ENCODE peak calls at places on chromosomes 5 and 9, in nine cellular contexts. One of them, this sample, is unnamed.

GRCh38 chr5:3197699-3198098 is 397.9 kb upstream of the IRX1 start:
- DNase-seq in spleen: no peak
- DNase-seq in stomach: no peak
- DNase-seq in H1: no peak
- DNase-seq in endothelial cell of umbilical vein: no peak
- DNase-seq in GM12892: no peak
- DNase-seq in HCT116: no peak
- DNase-seq in transverse colon: no peak
- DNase-seq in prostate gland: no peak
- DNase-seq in this sample: no peak

GRCh38 chr5:98504488-98504887 is 269.0 kb upstream of the RGMB start:
- DNase-seq in HCT116: no peak
- DNase-seq in endothelial cell of umbilical vein: no peak
- DNase-seq in H1: no peak
- DNase-seq in transverse colon: peak; percentile 16
- DNase-seq in stomach: peak; percentile 32
- DNase-seq in spleen: no peak
- DNase-seq in prostate gland: no peak
- DNase-seq in GM12892: no peak
- DNase-seq in this sample: no peak

GRCh38 chr5:68287976-68288755 is 72.6 kb downstream of the PIK3R1 start:
- DNase-seq in transverse colon: peak; percentile 66
- DNase-seq in prostate gland: peak; percentile 70
- DNase-seq in spleen: peak; percentile 91
- DNase-seq in stomach: peak; percentile 66
- DNase-seq in GM12892: peak; percentile 33
- DNase-seq in endothelial cell of umbilical vein: peak; percentile 73
- DNase-seq in HCT116: no peak
- DNase-seq in H1: no peak
- DNase-seq in this sample: peak; percentile 25

GRCh38 chr9:99433095-99433494 is 211.0 kb downstream of the SEC61B start:
- DNase-seq in HCT116: no peak
- DNase-seq in spleen: no peak
- DNase-seq in stomach: no peak
- DNase-seq in H1: no peak
- DNase-seq in endothelial cell of umbilical vein: no peak
- DNase-seq in GM12892: no peak
- DNase-seq in prostate gland: no peak
- DNase-seq in transverse colon: no peak
- DNase-seq in this sample: no peak

GRCh38 chr9:86801246-86801645 is 146.1 kb downstream of the GAS1 start:
- DNase-seq in H1: no peak
- DNase-seq in GM12892: no peak
- DNase-seq in prostate gland: no peak
- DNase-seq in spleen: no peak
- DNase-seq in endothelial cell of umbilical vein: no peak
- DNase-seq in stomach: no peak
- DNase-seq in HCT116: no peak
- DNase-seq in transverse colon: no peak
- DNase-seq in this sample: no peak

GRCh38 chr9:97811534-97812246 is 41.3 kb upstream of the FOXE1 start:
- DNase-seq in prostate gland: no peak
- DNase-seq in endothelial cell of umbilical vein: peak; percentile 10
- DNase-seq in H1: no peak
- DNase-seq in GM12892: no peak
- DNase-seq in spleen: no peak
- DNase-seq in stomach: no peak
- DNase-seq in transverse colon: no peak
- DNase-seq in HCT116: no peak
- DNase-seq in this sample: no peak

GRCh38 chr9:90821697-90822096 is 20.1 kb downstream of the SYK start:
- DNase-seq in endothelial cell of umbilical vein: no peak
- DNase-seq in HCT116: no peak
- DNase-seq in prostate gland: no peak
- DNase-seq in GM12892: no peak
- DNase-seq in H1: no peak
- DNase-seq in spleen: no peak
- DNase-seq in transverse colon: no peak
- DNase-seq in stomach: no peak
- DNase-seq in this sample: no peak

GRCh38 chr5:131794596-131794995 is 2.2 kb downstream of the FNIP1 start:
- DNase-seq in endothelial cell of umbilical vein: no peak
- DNase-seq in transverse colon: no peak
- DNase-seq in GM12892: peak; percentile 15
- DNase-seq in spleen: no peak
- DNase-seq in prostate gland: no peak
- DNase-seq in HCT116: no peak
- DNase-seq in H1: no peak
- DNase-seq in stomach: no peak
- DNase-seq in this sample: no peak

GRCh38 chr5:170393235-170393634 is 4.1 kb upstream of the KCNMB1 start:
- DNase-seq in H1: no peak
- DNase-seq in endothelial cell of umbilical vein: no peak
- DNase-seq in prostate gland: no peak
- DNase-seq in GM12892: no peak
- DNase-seq in stomach: no peak
- DNase-seq in HCT116: no peak
- DNase-seq in spleen: no peak
- DNase-seq in transverse colon: no peak
- DNase-seq in this sample: no peak

GRCh38 chr9:69204869-69205268 is 30.8 kb downstream of the TJP2 start:
- DNase-seq in HCT116: no peak
- DNase-seq in transverse colon: no peak
- DNase-seq in endothelial cell of umbilical vein: no peak
- DNase-seq in H1: no peak
- DNase-seq in prostate gland: no peak
- DNase-seq in spleen: no peak
- DNase-seq in GM12892: no peak
- DNase-seq in stomach: no peak
- DNase-seq in this sample: no peak

GRCh38 chr9:101034222-101034621 is 5.7 kb downstream of the PLPPR1 start:
- DNase-seq in HCT116: no peak
- DNase-seq in H1: no peak
- DNase-seq in stomach: no peak
- DNase-seq in GM12892: no peak
- DNase-seq in prostate gland: no peak
- DNase-seq in endothelial cell of umbilical vein: no peak
- DNase-seq in transverse colon: no peak
- DNase-seq in spleen: no peak
- DNase-seq in this sample: no peak

GRCh38 chr5:56673171-56673570 is 142.2 kb upstream of the MAP3K1 start:
- DNase-seq in transverse colon: no peak
- DNase-seq in GM12892: no peak
- DNase-seq in stomach: no peak
- DNase-seq in H1: no peak
- DNase-seq in spleen: no peak
- DNase-seq in endothelial cell of umbilical vein: no peak
- DNase-seq in HCT116: no peak
- DNase-seq in prostate gland: no peak
- DNase-seq in this sample: no peak

GRCh38 chr9:77731008-77731698 is 83.0 kb upstream of the GNA14 start:
- DNase-seq in HCT116: no peak
- DNase-seq in spleen: no peak
- DNase-seq in transverse colon: no peak
- DNase-seq in prostate gland: no peak
- DNase-seq in stomach: no peak
- DNase-seq in endothelial cell of umbilical vein: no peak
- DNase-seq in H1: no peak
- DNase-seq in GM12892: no peak
- DNase-seq in this sample: no peak

GRCh38 chr9:86405086-86405491 is 50.9 kb upstream of the TUT7 start:
- DNase-seq in HCT116: no peak
- DNase-seq in prostate gland: peak; percentile 79
- DNase-seq in transverse colon: no peak
- DNase-seq in stomach: peak; percentile 34
- DNase-seq in spleen: no peak
- DNase-seq in endothelial cell of umbilical vein: no peak
- DNase-seq in H1: no peak
- DNase-seq in GM12892: no peak
- DNase-seq in this sample: no peak

GRCh38 chr5:83362526-83362925 is 109.0 kb upstream of the VCAN start:
- DNase-seq in spleen: no peak
- DNase-seq in transverse colon: no peak
- DNase-seq in stomach: no peak
- DNase-seq in prostate gland: no peak
- DNase-seq in endothelial cell of umbilical vein: no peak
- DNase-seq in HCT116: no peak
- DNase-seq in H1: no peak
- DNase-seq in GM12892: no peak
- DNase-seq in this sample: no peak
- TF ChIP-seq POLR2A in spleen: no peak
- TF ChIP-seq POLR2A in transverse colon: no peak
- TF ChIP-seq POLR2A in stomach: no peak
- TF ChIP-seq POLR2A in prostate gland: no peak
- TF ChIP-seq POLR2A in endothelial cell of umbilical vein: no peak
- TF ChIP-seq POLR2A in HCT116: no peak
- TF ChIP-seq POLR2A in H1: no peak
- TF ChIP-seq POLR2A in GM12892: no peak
- TF ChIP-seq POLR2A in this sample: no peak

GRCh38 chr5:104840284-104840683 is 1277.7 kb upstream of the NUDT12 start:
- DNase-seq in GM12892: no peak
- DNase-seq in endothelial cell of umbilical vein: no peak
- DNase-seq in transverse colon: no peak
- DNase-seq in stomach: no peak
- DNase-seq in HCT116: no peak
- DNase-seq in H1: no peak
- DNase-seq in prostate gland: no peak
- DNase-seq in spleen: no peak
- DNase-seq in this sample: no peak
- TF ChIP-seq POLR2AphosphoS5 in GM12892: no peak
- TF ChIP-seq POLR2AphosphoS5 in endothelial cell of umbilical vein: no peak
- TF ChIP-seq POLR2AphosphoS5 in transverse colon: no peak
- TF ChIP-seq POLR2AphosphoS5 in stomach: no peak
- TF ChIP-seq POLR2AphosphoS5 in HCT116: no peak
- TF ChIP-seq POLR2AphosphoS5 in H1: no peak
- TF ChIP-seq POLR2AphosphoS5 in prostate gland: no peak
- TF ChIP-seq POLR2AphosphoS5 in spleen: no peak
- TF ChIP-seq POLR2AphosphoS5 in this sample: no peak

DNA sequence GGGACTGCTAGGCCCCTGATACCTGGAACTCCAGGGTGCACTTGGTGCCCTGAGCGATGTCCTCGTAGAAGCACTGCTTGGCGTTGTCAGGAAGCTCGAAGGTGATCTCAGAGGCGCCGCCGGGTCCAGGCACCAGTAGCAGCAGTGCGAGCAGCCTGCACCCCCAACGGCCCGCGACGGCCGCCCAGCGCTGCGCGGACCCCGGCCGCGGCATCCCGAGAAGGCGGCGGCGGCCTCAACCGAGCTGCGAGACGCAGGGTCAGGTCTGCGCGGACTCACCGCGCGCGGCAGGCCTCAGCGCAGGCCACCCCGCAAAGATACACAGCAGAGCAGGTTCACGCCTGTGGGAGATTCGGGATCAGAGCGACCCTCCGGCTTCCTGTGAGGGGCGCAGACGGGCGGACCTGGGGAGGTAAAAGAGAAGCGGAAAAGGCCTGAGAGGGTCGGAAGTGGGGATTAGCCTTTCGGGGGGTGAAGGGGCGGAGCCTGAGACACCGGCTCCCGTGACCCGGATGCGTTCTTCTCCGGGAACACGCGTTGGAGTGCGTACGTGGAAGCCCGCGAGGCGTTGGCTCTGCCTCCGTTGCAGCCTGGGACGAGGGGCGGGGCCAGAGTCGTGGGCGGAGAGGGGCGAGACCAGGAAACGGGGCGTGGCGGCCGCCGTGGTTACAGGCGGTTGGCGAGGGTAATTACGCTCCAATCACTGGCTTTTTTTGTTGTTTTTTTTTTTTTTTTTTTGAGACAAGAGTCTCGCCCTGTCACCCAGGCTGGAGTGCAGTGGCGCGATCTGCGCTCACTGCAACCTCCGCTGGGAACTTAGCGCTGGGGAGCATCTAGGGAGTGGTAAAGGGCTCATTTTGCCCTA is at the start of gene TMED7:
- DNase-seq in prostate gland: peak; percentile 99
- DNase-seq in stomach: peak; percentile 100
- DNase-seq in endothelial cell of umbilical vein: peak; percentile 99
- DNase-seq in H1: peak; percentile 85
- DNase-seq in spleen: peak; percentile 100
- DNase-seq in transverse colon: peak; percentile 100
- DNase-seq in GM12892: peak; percentile 79
- DNase-seq in HCT116: peak; percentile 96
- DNase-seq in this sample: peak; percentile 73
- TF ChIP-seq POLR2A in prostate gland: peak; percentile 90
- TF ChIP-seq POLR2A in stomach: peak; percentile 90
- TF ChIP-seq POLR2A in endothelial cell of umbilical vein: peak; percentile 96
- TF ChIP-seq POLR2A in H1: no peak
- TF ChIP-seq POLR2A in spleen: peak; percentile 92
- TF ChIP-seq POLR2A in transverse colon: peak; percentile 88
- TF ChIP-seq POLR2A in GM12892: peak; percentile 84
- TF ChIP-seq POLR2A in HCT116: peak; percentile 92
- TF ChIP-seq POLR2A in this sample: peak; percentile 88

GRCh38 chr5:126594676-126595485 is at the start of gene ALDH7A1:
- DNase-seq in H1: peak; percentile 96
- DNase-seq in stomach: peak; percentile 89
- DNase-seq in transverse colon: peak; percentile 90
- DNase-seq in spleen: peak; percentile 87
- DNase-seq in prostate gland: peak; percentile 87
- DNase-seq in GM12892: peak; percentile 23
- DNase-seq in endothelial cell of umbilical vein: peak; percentile 96
- DNase-seq in HCT116: peak; percentile 83
- DNase-seq in this sample: peak; percentile 54
- TF ChIP-seq POLR2AphosphoS5 in H1: peak; percentile 92
- TF ChIP-seq POLR2AphosphoS5 in stomach: peak; percentile 77
- TF ChIP-seq POLR2AphosphoS5 in transverse colon: peak; percentile 61
- TF ChIP-seq POLR2AphosphoS5 in spleen: peak; percentile 45
- TF ChIP-seq POLR2AphosphoS5 in prostate gland: peak; percentile 51
- TF ChIP-seq POLR2AphosphoS5 in GM12892: no peak
- TF ChIP-seq POLR2AphosphoS5 in endothelial cell of umbilical vein: peak; percentile 67
- TF ChIP-seq POLR2AphosphoS5 in HCT116: peak; percentile 98
- TF ChIP-seq POLR2AphosphoS5 in this sample: no peak

DNA sequence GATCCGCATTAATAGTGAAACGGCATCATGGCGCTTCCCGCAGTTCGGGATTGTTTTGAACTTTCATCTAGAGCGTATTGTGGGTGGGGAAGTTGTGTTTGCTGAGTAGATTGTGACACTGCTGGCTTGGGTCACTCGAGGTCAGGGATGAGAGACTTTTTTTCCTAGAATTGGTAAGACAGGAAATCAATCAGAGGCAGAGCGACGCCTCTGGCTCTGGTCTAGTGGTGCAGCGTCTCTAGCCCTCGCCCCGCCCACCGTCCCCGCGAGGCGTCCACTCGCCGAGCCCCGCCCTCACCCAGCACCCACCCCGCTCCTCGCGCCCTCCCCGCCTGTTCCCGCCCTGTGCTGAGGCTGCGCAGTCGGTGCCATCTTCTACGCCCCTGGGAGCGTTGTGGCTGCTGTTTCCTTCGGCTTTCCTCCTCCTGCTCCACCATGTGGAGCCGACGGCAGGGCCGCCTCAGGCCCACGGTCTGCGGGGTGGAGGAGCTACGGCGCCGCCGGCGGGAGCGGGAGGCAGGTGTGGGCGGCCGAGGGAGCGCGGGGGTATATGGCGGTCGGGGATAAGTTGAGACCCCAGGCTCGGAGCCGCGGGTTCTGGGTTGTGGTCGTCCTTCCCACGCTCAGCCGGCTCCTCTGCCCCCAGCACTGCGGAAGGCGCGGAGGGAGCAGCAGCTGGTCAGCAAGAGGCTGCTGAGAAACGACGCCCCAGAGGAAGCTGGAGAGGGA is at the start of gene TMCO6:
- DNase-seq in HCT116: peak; percentile 73
- DNase-seq in H1: peak; percentile 86
- DNase-seq in GM12892: peak; percentile 97
- DNase-seq in transverse colon: peak; percentile 99
- DNase-seq in endothelial cell of umbilical vein: peak; percentile 96
- DNase-seq in spleen: peak; percentile 100
- DNase-seq in stomach: peak; percentile 98
- DNase-seq in prostate gland: peak; percentile 97
- DNase-seq in this sample: peak; percentile 98
- TF ChIP-seq POLR2A in HCT116: peak; percentile 68
- TF ChIP-seq POLR2A in H1: peak; percentile 76
- TF ChIP-seq POLR2A in GM12892: peak; percentile 74
- TF ChIP-seq POLR2A in transverse colon: peak; percentile 75
- TF ChIP-seq POLR2A in endothelial cell of umbilical vein: peak; percentile 89
- TF ChIP-seq POLR2A in spleen: peak; percentile 42
- TF ChIP-seq POLR2A in stomach: no peak
- TF ChIP-seq POLR2A in prostate gland: peak; percentile 83
- TF ChIP-seq POLR2A in this sample: peak; percentile 67

This sample was measured in GM12891.